ENCODE peak calls at places on chromosome 13, in four cellular contexts. One of them, this sample, is unnamed.

GRCh38 chr13:78382946-78383542 is 220.3 kb downstream of the POU4F1 start:
- DNase-seq in aorta: no peak
- DNase-seq in bronchial epithelial cell: no peak
- DNase-seq in brain microvascular endothelial cell: no peak
- DNase-seq in this sample: no peak

GRCh38 chr13:81302677-81303076 is 961.8 kb upstream of the SPRY2 start:
- DNase-seq in aorta: no peak
- DNase-seq in bronchial epithelial cell: peak; percentile 22
- DNase-seq in brain microvascular endothelial cell: no peak
- DNase-seq in this sample: no peak

GRCh38 chr13:66367356-66367755 is 862.8 kb downstream of the PCDH9 start:
- DNase-seq in aorta: no peak
- DNase-seq in bronchial epithelial cell: no peak
- DNase-seq in brain microvascular endothelial cell: peak; percentile 63
- DNase-seq in this sample: no peak

GRCh38 chr13:31433201-31433600 is 233.4 kb downstream of the B3GLCT start:
- DNase-seq in aorta: no peak
- DNase-seq in bronchial epithelial cell: no peak
- DNase-seq in brain microvascular endothelial cell: no peak
- DNase-seq in this sample: no peak

GRCh38 chr13:98240131-98240530 is 63.1 kb upstream of the RNF113B start:
- DNase-seq in aorta: no peak
- DNase-seq in bronchial epithelial cell: no peak
- DNase-seq in brain microvascular endothelial cell: no peak
- DNase-seq in this sample: no peak

GRCh38 chr13:93270769-93271753 is 44.5 kb downstream of the GPC6 start:
- DNase-seq in aorta: no peak
- DNase-seq in bronchial epithelial cell: no peak
- DNase-seq in brain microvascular endothelial cell: no peak
- DNase-seq in this sample: no peak

GRCh38 chr13:41533676-41534075 is 76.3 kb downstream of the RGCC start:
- DNase-seq in aorta: no peak
- DNase-seq in bronchial epithelial cell: no peak
- DNase-seq in brain microvascular endothelial cell: no peak
- DNase-seq in this sample: no peak

GRCh38 chr13:35785563-35786327 is 309.3 kb upstream of the MAB21L1 start:
- DNase-seq in aorta: no peak
- DNase-seq in bronchial epithelial cell: no peak
- DNase-seq in brain microvascular endothelial cell: no peak
- DNase-seq in this sample: no peak

GRCh38 chr13:23020246-23020843 is 160.4 kb upstream of the SGCG start:
- DNase-seq in aorta: no peak
- DNase-seq in bronchial epithelial cell: peak; percentile 72
- DNase-seq in brain microvascular endothelial cell: peak; percentile 53
- DNase-seq in this sample: peak; percentile 19

GRCh38 chr13:95199896-95200295 is 101.4 kb downstream of the ABCC4 start:
- DNase-seq in aorta: no peak
- DNase-seq in bronchial epithelial cell: no peak
- DNase-seq in brain microvascular endothelial cell: no peak
- DNase-seq in this sample: no peak

GRCh38 chr13:99380402-99380801 is 73.2 kb upstream of the GPR183 start:
- DNase-seq in aorta: no peak
- DNase-seq in bronchial epithelial cell: no peak
- DNase-seq in brain microvascular endothelial cell: no peak
- DNase-seq in this sample: no peak

GRCh38 chr13:33401238-33401637 is 115.7 kb upstream of the STARD13 start:
- DNase-seq in aorta: no peak
- DNase-seq in bronchial epithelial cell: no peak
- DNase-seq in brain microvascular endothelial cell: no peak
- DNase-seq in this sample: no peak

GRCh38 chr13:74250738-74251190 is 116.6 kb upstream of the KLF12 start:
- DNase-seq in aorta: no peak
- DNase-seq in bronchial epithelial cell: peak; percentile 81
- DNase-seq in brain microvascular endothelial cell: peak; percentile 50
- DNase-seq in this sample: no peak

GRCh38 chr13:37014609-37015008 is 14.0 kb downstream of the EXOSC8 start:
- DNase-seq in aorta: no peak
- DNase-seq in bronchial epithelial cell: no peak
- DNase-seq in brain microvascular endothelial cell: no peak
- DNase-seq in this sample: no peak

GRCh38 chr13:37010424-37010823 is 9.8 kb downstream of the EXOSC8 start:
- DNase-seq in aorta: no peak
- DNase-seq in bronchial epithelial cell: no peak
- DNase-seq in brain microvascular endothelial cell: no peak
- DNase-seq in this sample: no peak

GRCh38 chr13:37011002-37011401 is 10.4 kb downstream of the EXOSC8 start:
- DNase-seq in aorta: no peak
- DNase-seq in bronchial epithelial cell: no peak
- DNase-seq in brain microvascular endothelial cell: no peak
- DNase-seq in this sample: no peak

GRCh38 chr13:37009692-37010091 is 9.1 kb downstream of the EXOSC8 start:
- DNase-seq in aorta: no peak
- DNase-seq in bronchial epithelial cell: no peak
- DNase-seq in brain microvascular endothelial cell: no peak
- DNase-seq in this sample: no peak

DNA sequence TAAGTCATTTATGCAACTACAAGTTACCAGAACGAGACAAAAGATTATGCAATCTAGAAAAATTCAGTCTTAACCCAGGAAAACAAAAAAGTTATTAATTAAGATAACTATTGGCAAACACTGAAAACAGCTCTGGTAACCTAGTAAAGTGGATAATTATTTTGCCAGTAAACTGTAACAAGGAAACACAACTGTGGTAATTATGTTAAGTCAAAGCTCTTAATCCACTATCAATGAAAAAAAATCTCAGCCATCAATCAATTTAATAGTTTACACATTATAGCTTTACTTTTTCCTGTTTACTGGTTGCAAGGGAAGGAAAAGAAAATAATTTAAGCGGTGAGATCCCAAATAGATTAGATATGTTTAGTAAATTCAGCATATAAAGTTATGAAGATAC is 11.2 kb downstream of the EXOSC8 start:
- DNase-seq in aorta: no peak
- DNase-seq in bronchial epithelial cell: no peak
- DNase-seq in brain microvascular endothelial cell: no peak
- DNase-seq in this sample: no peak
- H3K36me3 ChIP-seq in aorta: peaks cover 4% of the 10 kb centered on the region
- H3K36me3 ChIP-seq in bronchial epithelial cell: peaks cover 3% of the 10 kb centered on the region
- H3K36me3 ChIP-seq in brain microvascular endothelial cell: peaks cover 49% of the 10 kb centered on the region
- H3K36me3 ChIP-seq in this sample: no peaks in the 10 kb centered on the region

GRCh38 chr13:51760592-51760991 is 43.4 kb downstream of the DHRS12 start:
- DNase-seq in aorta: peak; percentile 75
- DNase-seq in bronchial epithelial cell: no peak
- DNase-seq in brain microvascular endothelial cell: no peak
- DNase-seq in this sample: peak; percentile 61

GRCh38 chr13:51764184-51765141 is 39.5 kb downstream of the DHRS12 start:
- DNase-seq in aorta: peak; percentile 78
- DNase-seq in bronchial epithelial cell: peak; percentile 26
- DNase-seq in brain microvascular endothelial cell: peak; percentile 78
- DNase-seq in this sample: no peak

GRCh38 chr13:51763486-51763885 is 40.5 kb downstream of the DHRS12 start:
- DNase-seq in aorta: no peak
- DNase-seq in bronchial epithelial cell: no peak
- DNase-seq in brain microvascular endothelial cell: no peak
- DNase-seq in this sample: no peak

GRCh38 chr13:51759240-51759639 is 44.7 kb downstream of the DHRS12 start:
- DNase-seq in aorta: no peak
- DNase-seq in bronchial epithelial cell: peak; percentile 17
- DNase-seq in brain microvascular endothelial cell: peak; percentile 22
- DNase-seq in this sample: no peak

GRCh38 chr13:51761638-51762350 is 42.2 kb downstream of the DHRS12 start:
- DNase-seq in aorta: peak; percentile 72
- DNase-seq in bronchial epithelial cell: no peak
- DNase-seq in brain microvascular endothelial cell: no peak
- DNase-seq in this sample: no peak
- H3K36me3 ChIP-seq in aorta: peaks cover 2% of the 10 kb centered on the region
- H3K36me3 ChIP-seq in bronchial epithelial cell: peaks cover 18% of the 10 kb centered on the region
- H3K36me3 ChIP-seq in brain microvascular endothelial cell: peaks cover 13% of the 10 kb centered on the region
- H3K36me3 ChIP-seq in this sample: no peaks in the 10 kb centered on the region

GRCh38 chr13:36965767-36966166 is 33.4 kb downstream of the ALG5 start:
- DNase-seq in aorta: no peak
- DNase-seq in bronchial epithelial cell: peak; percentile 95
- DNase-seq in brain microvascular endothelial cell: peak; percentile 90
- DNase-seq in this sample: no peak
- H3K36me3 ChIP-seq in aorta: peaks cover 5% of the 10 kb centered on the region
- H3K36me3 ChIP-seq in bronchial epithelial cell: peaks cover 9% of the 10 kb centered on the region
- H3K36me3 ChIP-seq in brain microvascular endothelial cell: peaks cover 30% of the 10 kb centered on the region
- H3K36me3 ChIP-seq in this sample: no peaks in the 10 kb centered on the region

DNA sequence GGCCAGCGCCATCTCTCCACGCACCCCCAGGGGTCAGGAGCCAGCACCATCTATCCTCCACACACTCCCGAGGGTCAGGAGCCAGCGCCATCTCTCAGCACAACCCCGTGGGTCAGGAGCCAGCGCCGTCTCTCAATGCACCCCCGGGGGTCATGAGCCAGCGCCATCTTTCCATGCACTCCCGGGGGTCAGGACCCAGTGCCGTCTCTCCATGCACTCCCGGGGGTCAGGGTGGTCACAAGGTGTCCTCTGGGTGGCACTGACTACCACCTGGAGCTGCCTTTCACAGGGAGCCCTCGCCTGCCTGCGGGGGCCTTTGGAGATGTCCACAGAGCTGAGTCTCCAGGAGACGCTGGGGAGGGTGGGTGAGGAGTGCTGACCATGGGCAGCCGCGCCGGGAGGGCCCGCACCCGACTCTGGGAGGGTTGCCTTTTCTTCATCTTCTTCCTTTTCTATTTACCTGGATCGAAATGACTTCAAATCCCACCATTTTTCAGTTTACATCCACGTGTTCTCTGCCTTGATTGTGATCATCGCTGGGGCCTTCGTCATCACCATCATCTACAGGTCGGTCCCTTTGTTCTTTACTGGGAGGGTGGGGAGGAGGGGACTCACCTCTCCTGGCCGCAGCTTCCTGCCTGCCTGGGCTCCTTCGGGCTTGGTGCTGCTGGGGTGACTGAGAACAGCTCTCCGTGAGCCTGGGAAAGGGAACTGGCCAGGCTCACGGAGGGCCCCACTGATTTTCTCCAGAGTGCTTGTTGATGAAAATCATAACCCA is 19.1 kb downstream of the TEX29 start:
- DNase-seq in aorta: no peak
- DNase-seq in bronchial epithelial cell: no peak
- DNase-seq in brain microvascular endothelial cell: no peak
- DNase-seq in this sample: no peak
- H3K36me3 ChIP-seq in aorta: peaks cover 2% of the 10 kb centered on the region
- H3K36me3 ChIP-seq in bronchial epithelial cell: no peaks in the 10 kb centered on the region
- H3K36me3 ChIP-seq in brain microvascular endothelial cell: no peaks in the 10 kb centered on the region
- H3K36me3 ChIP-seq in this sample: no peaks in the 10 kb centered on the region

GRCh38 chr13:110447058-110447511 is 114.4 kb downstream of the RAB20 start:
- DNase-seq in aorta: no peak
- DNase-seq in bronchial epithelial cell: no peak
- DNase-seq in brain microvascular endothelial cell: no peak
- DNase-seq in this sample: peak; percentile 55

GRCh38 chr13:110445722-110446569 is 115.6 kb downstream of the RAB20 start:
- DNase-seq in aorta: no peak
- DNase-seq in bronchial epithelial cell: peak; percentile 43
- DNase-seq in brain microvascular endothelial cell: no peak
- DNase-seq in this sample: no peak

GRCh38 chr13:110447801-110448200 is 113.7 kb downstream of the RAB20 start:
- DNase-seq in aorta: no peak
- DNase-seq in bronchial epithelial cell: no peak
- DNase-seq in brain microvascular endothelial cell: no peak
- DNase-seq in this sample: no peak

GRCh38 chr13:110445183-110445582 is 116.3 kb downstream of the RAB20 start:
- DNase-seq in aorta: no peak
- DNase-seq in bronchial epithelial cell: peak; percentile 26
- DNase-seq in brain microvascular endothelial cell: no peak
- DNase-seq in this sample: no peak

GRCh38 chr13:110446570-110446880 is 115.0 kb downstream of the RAB20 start:
- DNase-seq in aorta: no peak
- DNase-seq in bronchial epithelial cell: no peak
- DNase-seq in brain microvascular endothelial cell: no peak
- DNase-seq in this sample: peak; percentile 24
- H3K36me3 ChIP-seq in aorta: peaks cover 12% of the 10 kb centered on the region
- H3K36me3 ChIP-seq in bronchial epithelial cell: no peaks in the 10 kb centered on the region
- H3K36me3 ChIP-seq in brain microvascular endothelial cell: peaks cover 82% of the 10 kb centered on the region
- H3K36me3 ChIP-seq in this sample: no peaks in the 10 kb centered on the region

GRCh38 chr13:112857914-112858490 is 111.0 kb upstream of the MCF2L start:
- DNase-seq in aorta: peak; percentile 68
- DNase-seq in bronchial epithelial cell: no peak
- DNase-seq in brain microvascular endothelial cell: no peak
- DNase-seq in this sample: no peak
- H3K36me3 ChIP-seq in aorta: no peaks in the 10 kb centered on the region
- H3K36me3 ChIP-seq in bronchial epithelial cell: peaks cover 4% of the 10 kb centered on the region
- H3K36me3 ChIP-seq in brain microvascular endothelial cell: no peaks in the 10 kb centered on the region
- H3K36me3 ChIP-seq in this sample: no peaks in the 10 kb centered on the region

DNA sequence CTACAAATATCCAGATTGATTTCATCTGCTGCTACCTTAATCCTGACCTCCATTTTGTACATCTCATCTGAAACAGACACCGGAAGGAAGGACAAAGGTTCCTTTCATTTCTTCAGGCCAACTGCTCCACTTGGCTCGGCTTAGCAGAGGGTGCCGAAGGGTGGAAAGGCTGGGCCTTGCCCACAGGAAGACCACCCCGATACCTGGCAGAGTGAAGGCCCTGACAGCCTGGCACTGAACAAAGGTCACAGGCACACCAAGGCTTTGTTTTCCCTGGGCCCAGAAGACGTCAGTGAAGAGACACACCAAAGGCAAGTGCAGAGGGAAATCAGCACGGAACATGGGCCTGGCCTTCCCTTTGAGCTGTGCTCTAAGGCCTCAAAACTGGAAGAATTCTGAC is 71.5 kb downstream of the LATS2 start:
- DNase-seq in aorta: no peak
- DNase-seq in bronchial epithelial cell: no peak
- DNase-seq in brain microvascular endothelial cell: no peak
- DNase-seq in this sample: no peak
- H3K36me3 ChIP-seq in aorta: peaks cover 14% of the 10 kb centered on the region
- H3K36me3 ChIP-seq in bronchial epithelial cell: peaks cover 15% of the 10 kb centered on the region
- H3K36me3 ChIP-seq in brain microvascular endothelial cell: peaks cover 45% of the 10 kb centered on the region
- H3K36me3 ChIP-seq in this sample: no peaks in the 10 kb centered on the region

GRCh38 chr13:114079601-114080536 is 52.6 kb downstream of the RASA3 start:
- DNase-seq in aorta: peak; percentile 70
- DNase-seq in bronchial epithelial cell: no peak
- DNase-seq in brain microvascular endothelial cell: no peak
- DNase-seq in this sample: peak; percentile 27
- H3K36me3 ChIP-seq in aorta: no peaks in the 10 kb centered on the region
- H3K36me3 ChIP-seq in bronchial epithelial cell: no peaks in the 10 kb centered on the region
- H3K36me3 ChIP-seq in brain microvascular endothelial cell: peaks cover 8% of the 10 kb centered on the region
- H3K36me3 ChIP-seq in this sample: no peaks in the 10 kb centered on the region

GRCh38 chr13:110497003-110497402 is 64.5 kb downstream of the RAB20 start:
- DNase-seq in aorta: no peak
- DNase-seq in bronchial epithelial cell: no peak
- DNase-seq in brain microvascular endothelial cell: no peak
- DNase-seq in this sample: no peak

GRCh38 chr13:110498327-110498726 is 63.2 kb downstream of the RAB20 start:
- DNase-seq in aorta: no peak
- DNase-seq in bronchial epithelial cell: no peak
- DNase-seq in brain microvascular endothelial cell: no peak
- DNase-seq in this sample: no peak

GRCh38 chr13:110501188-110501587 is 60.3 kb downstream of the RAB20 start:
- DNase-seq in aorta: no peak
- DNase-seq in bronchial epithelial cell: no peak
- DNase-seq in brain microvascular endothelial cell: no peak
- DNase-seq in this sample: no peak

GRCh38 chr13:110498765-110499164 is 62.8 kb downstream of the RAB20 start:
- DNase-seq in aorta: no peak
- DNase-seq in bronchial epithelial cell: no peak
- DNase-seq in brain microvascular endothelial cell: no peak
- DNase-seq in this sample: no peak

GRCh38 chr13:110499621-110500281 is 61.8 kb downstream of the RAB20 start:
- DNase-seq in aorta: no peak
- DNase-seq in bronchial epithelial cell: peak; percentile 12
- DNase-seq in brain microvascular endothelial cell: no peak
- DNase-seq in this sample: no peak
- H3K36me3 ChIP-seq in aorta: peaks cover 40% of the 10 kb centered on the region
- H3K36me3 ChIP-seq in bronchial epithelial cell: peaks cover 2% of the 10 kb centered on the region
- H3K36me3 ChIP-seq in brain microvascular endothelial cell: peaks cover 87% of the 10 kb centered on the region
- H3K36me3 ChIP-seq in this sample: no peaks in the 10 kb centered on the region